ENCODE peak calls at places on chromosomes 7 and 10, in four cellular contexts. Q, G, M and V are unnamed samples.

GRCh38 chr10:107413971-107414370 is 249.5 kb upstream of the SORCS1 start:
- DNase-seq in Q (no peak), G (no peak), M (no peak), V (no peak)

GRCh38 chr7:100897111-100897608 is 1.5 kb upstream of the ACHE start:
- DNase-seq in G (no peak), M (peak; percentile 77), Q (peak; percentile 63), V (peak; percentile 38)

GRCh38 chr7:28587211-28587610 is 174.9 kb downstream of the CREB5 start:
- DNase-seq in Q (no peak), M (no peak), G (no peak), V (no peak)

GRCh38 chr7:65216469-65216868 is 157.2 kb upstream of the ZNF92 start:
- DNase-seq in Q (peak; percentile 48), G (peak; percentile 52), M (peak; percentile 52), V (peak; percentile 74)

GRCh38 chr7:134075799-134076198 is 51.3 kb upstream of the LRGUK start:
- DNase-seq in M (no peak), G (no peak), Q (no peak), V (no peak)

GRCh38 chr10:132133449-132134291 is 53.1 kb upstream of the DPYSL4 start:
- DNase-seq in G (no peak), Q (no peak), M (no peak), V (no peak)

GRCh38 chr10:62610649-62611229 is 193.8 kb upstream of the ADO start:
- DNase-seq in G (peak; percentile 35), M (peak; percentile 67), Q (peak; percentile 61), V (peak; percentile 79)

GRCh38 chr10:22579826-22580225 is 134.6 kb downstream of the PIP4K2A start:
- DNase-seq in Q (no peak), G (no peak), M (no peak), V (no peak)

GRCh38 chr7:100819586-100819985 is 7.7 kb downstream of the EPHB4 start:
- DNase-seq in G (no peak), Q (no peak), M (no peak), V (no peak)

GRCh38 chr7:51286392-51286791 is 30.2 kb downstream of the COBL start:
- DNase-seq in M (no peak), G (no peak), Q (no peak), V (no peak)

GRCh38 chr7:131244259-131244852 is 83.3 kb upstream of the MKLN1 start:
- DNase-seq in G (peak; percentile 35), M (peak; percentile 48), Q (no peak), V (no peak)

GRCh38 chr10:71006497-71006896 is 118.1 kb upstream of the PCBD1 start:
- DNase-seq in Q (no peak), G (no peak), M (no peak), V (no peak)

GRCh38 chr10:76382381-76382851 is 951.0 kb downstream of the LRMDA start:
- DNase-seq in M (no peak), G (no peak), Q (no peak), V (no peak)

GRCh38 chr7:137697026-137697425 is 149.7 kb downstream of the DGKI start:
- DNase-seq in Q (no peak), M (no peak), G (no peak), V (no peak)

GRCh38 chr10:119703903-119704508 is 21.8 kb upstream of the INPP5F start:
- DNase-seq in Q (no peak), M (no peak), G (no peak), V (no peak)

GRCh38 chr7:39745320-39745719 is 121.9 kb downstream of the RALA start:
- DNase-seq in G (no peak), M (no peak), Q (no peak), V (no peak)

GRCh38 chr7:123666492-123666891 is 10.8 kb downstream of the LMOD2 start:
- DNase-seq in Q (no peak), M (no peak), G (no peak), V (no peak)

GRCh38 chr7:12756841-12757240 is 69.4 kb downstream of the ARL4A start:
- DNase-seq in G (no peak), Q (no peak), M (no peak), V (no peak)

GRCh38 chr7:95126053-95126709 is 198.2 kb downstream of the PON1 start:
- DNase-seq in M (no peak), Q (no peak), G (peak; percentile 30), V (no peak)

GRCh38 chr7:69994218-69994617 is 395.9 kb downstream of the AUTS2 start:
- DNase-seq in G (no peak), Q (no peak), M (no peak), V (no peak)

GRCh38 chr7:74337926-74338325 is 48.7 kb downstream of the CLIP2 start:
- DNase-seq in M (no peak), Q (no peak), G (no peak), V (no peak)

GRCh38 chr10:101358706-101359300 is 4.8 kb downstream of the BTRC start:
- DNase-seq in G (no peak), M (no peak), Q (no peak), V (no peak)

GRCh38 chr7:14071045-14071444 is 81.6 kb upstream of the ETV1 start:
- DNase-seq in M (no peak), G (no peak), Q (no peak), V (no peak)

GRCh38 chr7:85125679-85126078 is 61.2 kb downstream of the SEMA3D start:
- DNase-seq in M (no peak), Q (no peak), G (no peak), V (no peak)

GRCh38 chr7:151307536-151307935 is 34.1 kb upstream of the NUB1 start:
- DNase-seq in G (no peak), M (no peak), Q (no peak), V (no peak)

GRCh38 chr7:34655384-34655783 is 2.6 kb upstream of the NPSR1 start:
- DNase-seq in G (peak; percentile 15), M (no peak), Q (no peak), V (no peak)

GRCh38 chr7:86914468-86915054 is 144.9 kb downstream of the ELAPOR2 start:
- DNase-seq in M (peak; percentile 35), G (peak; percentile 10), Q (peak; percentile 13), V (no peak)

GRCh38 chr7:28688651-28689050 is 269.5 kb downstream of the TRIL start:
- DNase-seq in G (no peak), M (no peak), Q (no peak), V (no peak)

GRCh38 chr10:125369382-125370326 is 209.3 kb upstream of the CTBP2 start:
- DNase-seq in G (no peak), Q (no peak), M (no peak), V (no peak)

GRCh38 chr10:128629111-128630096 is 503.2 kb upstream of the MKI67 start:
- DNase-seq in M (peak; percentile 70), Q (no peak), G (peak; percentile 9), V (no peak)

GRCh38 chr7:141619745-141620144 is 68.5 kb downstream of the AGK start:
- DNase-seq in M (no peak), Q (no peak), G (no peak), V (no peak)

GRCh38 chr7:95469850-95470249 is 15.9 kb upstream of the ASB4 start:
- DNase-seq in Q (no peak), G (peak; percentile 66), M (no peak), V (no peak)

GRCh38 chr10:3455385-3456334 is 283.1 kb upstream of the PITRM1 start:
- DNase-seq in M (no peak), G (no peak), Q (no peak), V (no peak)
- TF ChIP-seq ELF4 in M (no peak), G (no peak), Q (no peak), V (no peak)

GRCh38 chr7:49776994-49777393 is 3.6 kb downstream of the VWC2 start:
- DNase-seq in M (no peak), G (peak; percentile 19), Q (no peak), V (peak; percentile 73)
- TF ChIP-seq ELF4 in M (no peak), G (no peak), Q (no peak), V (no peak)

GRCh38 chr10:59809644-59809974 is 56.4 kb upstream of the MRLN start:
- DNase-seq in M (no peak), G (no peak), Q (no peak), V (no peak)

GRCh38 chr10:59808896-59809643 is 55.8 kb upstream of the MRLN start:
- DNase-seq in G (peak; percentile 64), Q (peak; percentile 69), M (peak; percentile 70), V (peak; percentile 74)

GRCh38 chr10:59814878-59815277 is 61.6 kb upstream of the MRLN start:
- DNase-seq in Q (no peak), M (no peak), G (no peak), V (no peak)

GRCh38 chr10:59807629-59808620 is 54.7 kb upstream of the MRLN start:
- DNase-seq in M (no peak), Q (no peak), G (no peak), V (no peak)

DNA sequence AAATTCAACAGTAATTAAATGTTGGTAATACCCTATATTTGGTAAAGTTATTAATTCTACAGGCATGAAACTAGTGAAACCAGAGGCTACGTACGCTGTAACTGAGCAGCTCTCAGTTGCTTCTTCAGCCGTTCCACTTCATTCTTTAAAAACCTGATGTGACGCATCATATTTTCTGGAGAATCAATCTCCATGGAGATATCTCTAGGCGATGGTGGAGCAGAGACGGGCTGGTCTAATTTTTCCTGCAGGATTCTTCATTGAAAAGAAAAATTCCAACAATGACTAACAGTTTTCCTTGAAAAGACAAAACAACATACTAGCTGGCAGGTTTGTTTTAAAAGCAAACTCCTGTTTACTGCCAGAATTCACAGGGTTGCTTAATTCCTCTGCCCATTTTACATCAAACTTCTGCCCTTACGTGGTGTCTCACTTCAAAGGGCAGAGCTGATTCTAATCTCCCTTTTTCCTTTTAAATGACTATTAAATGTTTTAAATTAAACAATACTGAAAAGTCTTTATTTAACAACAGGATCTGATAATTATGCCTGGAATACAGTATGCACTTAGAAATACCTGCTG is 59.4 kb upstream of the MRLN start:
- DNase-seq in Q (no peak), M (no peak), G (no peak), V (no peak)
- TF ChIP-seq ELF4 in Q (no peak), M (no peak), G (no peak), V (no peak)

DNA sequence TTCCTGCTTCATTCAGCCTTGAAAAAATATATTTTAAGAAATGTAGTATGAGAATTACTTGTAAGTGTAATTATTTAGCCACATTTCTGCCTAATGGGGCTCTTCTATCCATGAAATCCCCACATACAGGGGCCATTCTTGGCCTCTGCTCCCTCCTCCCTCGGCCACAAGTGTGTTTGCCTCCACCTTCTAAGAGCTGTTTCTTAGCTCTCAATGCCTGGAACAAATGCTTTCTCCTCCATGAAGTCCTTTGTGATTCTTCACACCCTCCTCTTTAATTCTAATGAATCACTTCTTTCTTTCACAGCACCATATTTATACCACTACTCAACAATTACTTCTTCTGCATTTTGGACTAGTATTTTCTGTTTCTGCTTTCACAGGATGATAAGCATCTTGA is 88.8 kb upstream of the BET1 start:
- DNase-seq in G (no peak), Q (no peak), M (no peak), V (no peak)
- TF ChIP-seq ELF4 in G (no peak), Q (no peak), M (no peak), V (no peak)

GRCh38 chr10:73650537-73651331 is 5.1 kb downstream of the SYNPO2L start:
- DNase-seq in M (no peak), Q (no peak), G (no peak), V (no peak)
- TF ChIP-seq ELF4 in M (no peak), Q (no peak), G (no peak), V (no peak)